ENCODE peak calls at places on chromosomes 7 and 10, in four cellular contexts. H is fibroblast of lung, C is neural progenitor cell, J is HCT116. Z is an unnamed sample.
A peak's percentile ranks its signal among the peaks of the same experiment; 100 is the strongest.

GRCh38 chr10:72515455-72515854 is 110.4 kb downstream of the MICU1 start:
- DNase-seq in C (no peak), H (no peak), J (no peak), Z (no peak)

GRCh38 chr10:128567561-128567960 is 441.3 kb upstream of the MKI67 start:
- DNase-seq in J (no peak), H (no peak), C (no peak), Z (no peak)

GRCh38 chr7:118153551-118154177 is 30.3 kb upstream of the LSM8 start:
- DNase-seq in C (peak; percentile 54), J (peak; percentile 28), H (peak; percentile 51), Z (no peak)

GRCh38 chr10:89425000-89425399 is 10.6 kb downstream of the IFIT5 start:
- DNase-seq in H (no peak), J (no peak), C (no peak), Z (no peak)

GRCh38 chr7:137074386-137075030 is 206.1 kb downstream of the CHRM2 start:
- DNase-seq in J (no peak), C (no peak), H (peak; percentile 64), Z (peak; percentile 78)

GRCh38 chr10:121631296-121631695 is 33.1 kb upstream of the FGFR2 start:
- DNase-seq in H (no peak), C (no peak), J (no peak), Z (no peak)

GRCh38 chr10:22647244-22647643 is 67.1 kb downstream of the PIP4K2A start:
- DNase-seq in J (no peak), C (no peak), H (no peak), Z (no peak)

GRCh38 chr10:104054430-104054829 is 31.2 kb downstream of the COL17A1 start:
- DNase-seq in H (no peak), C (no peak), J (no peak), Z (peak; percentile 73)

GRCh38 chr7:24948739-24949138 is 31.2 kb downstream of the OSBPL3 start:
- DNase-seq in C (no peak), H (no peak), J (no peak), Z (peak; percentile 44)

GRCh38 chr7:55189447-55189760 is 170.6 kb downstream of the EGFR start:
- DNase-seq in J (no peak), H (peak; percentile 38), C (no peak), Z (no peak)

GRCh38 chr10:100827819-100828743 is 82.7 kb downstream of the PAX2 start:
- DNase-seq in C (peak; percentile 92), J (no peak), H (no peak), Z (no peak)

GRCh38 chr7:22581099-22581498 is 81.1 kb upstream of the STEAP1B start:
- DNase-seq in C (no peak), J (no peak), H (no peak), Z (peak; percentile 51)

GRCh38 chr7:74253975-74254857 is at the start of gene RFC2:
- DNase-seq in H (peak; percentile 95), C (peak; percentile 98), J (peak; percentile 86), Z (peak; percentile 90)

GRCh38 chr7:73885975-73886798 is 25.2 kb downstream of the TMEM270 start:
- DNase-seq in H (peak; percentile 47), C (peak; percentile 25), J (no peak), Z (peak; percentile 71)

GRCh38 chr10:78301891-78302738 is 268.5 kb downstream of the RPS24 start:
- DNase-seq in C (no peak), H (no peak), J (no peak), Z (no peak)

GRCh38 chr7:70301673-70302072 is 703.4 kb downstream of the AUTS2 start:
- DNase-seq in J (no peak), H (no peak), C (no peak), Z (no peak)

GRCh38 chr10:117933036-117933435 is 113.7 kb downstream of the RAB11FIP2 start:
- DNase-seq in H (no peak), J (no peak), C (no peak), Z (no peak)

DNA sequence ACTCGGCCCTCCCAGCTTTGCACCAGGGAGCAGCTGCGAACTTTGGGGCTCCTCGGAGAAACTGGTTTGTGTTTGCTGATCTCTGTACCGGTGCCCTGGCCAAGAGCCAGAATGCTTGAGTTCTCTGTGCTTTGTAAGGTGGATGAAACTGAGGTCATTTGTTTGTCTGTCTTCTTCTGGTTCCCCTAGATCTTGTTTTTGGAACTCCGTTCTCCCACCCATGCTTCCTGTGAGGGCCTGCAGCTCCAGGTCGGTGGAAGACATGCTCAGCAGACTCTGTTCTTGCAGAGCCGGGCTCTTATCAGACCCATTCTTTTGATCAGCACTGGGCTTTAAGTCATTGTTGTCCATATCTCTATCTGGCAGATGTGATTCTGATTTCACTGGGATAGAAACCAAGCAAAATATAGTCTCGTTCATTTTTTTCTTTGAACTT is 31.4 kb downstream of the JCAD start:
- DNase-seq in J (no peak), C (no peak), H (no peak), Z (peak; percentile 62)
- TF ChIP-seq EZH2 in J (no peak), C (no peak), H (no peak), Z (no peak)

GRCh38 chr10:102767428-102768160 is 23.8 kb downstream of the WBP1L start:
- DNase-seq in J (no peak), H (no peak), C (no peak), Z (no peak)

GRCh38 chr10:102769375-102770107 is 25.8 kb downstream of the WBP1L start:
- DNase-seq in C (no peak), H (no peak), J (no peak), Z (no peak)

GRCh38 chr10:102763037-102763607 is 19.4 kb downstream of the WBP1L start:
- DNase-seq in C (no peak), J (no peak), H (no peak), Z (no peak)

GRCh38 chr10:102762401-102763015 is 18.8 kb downstream of the WBP1L start:
- DNase-seq in H (no peak), C (no peak), J (no peak), Z (no peak)

GRCh38 chr10:102764340-102765257 is 20.9 kb downstream of the WBP1L start:
- DNase-seq in J (no peak), H (peak; percentile 61), C (no peak), Z (no peak)
- H3K79me2 ChIP-seq in J (no peaks in the 10 kb centered on the region), H (peaks cover 5% of the 10 kb centered on the region), C (no peaks in the 10 kb centered on the region), Z (peaks cover 28% of the 10 kb centered on the region)

GRCh38 chr7:18511351-18511750 is 15.8 kb downstream of the HDAC9 start:
- DNase-seq in J (no peak), C (no peak), H (no peak), Z (no peak)

GRCh38 chr7:18505870-18506460 is 10.4 kb downstream of the HDAC9 start:
- DNase-seq in J (no peak), C (no peak), H (peak; percentile 25), Z (peak; percentile 69)

GRCh38 chr7:18513343-18513742 is 17.8 kb downstream of the HDAC9 start:
- DNase-seq in H (no peak), J (no peak), C (no peak), Z (no peak)

GRCh38 chr7:18508441-18509427 is 13.2 kb downstream of the HDAC9 start:
- DNase-seq in J (peak; percentile 66), H (peak; percentile 68), C (peak; percentile 21), Z (peak; percentile 98)

GRCh38 chr7:18509491-18509890 is 13.9 kb downstream of the HDAC9 start:
- DNase-seq in C (no peak), J (no peak), H (no peak), Z (no peak)
- H3K4me1 ChIP-seq in C (peaks cover 7% of the 10 kb centered on the region), J (peaks cover 23% of the 10 kb centered on the region), H (peaks cover 6% of the 10 kb centered on the region), Z (peaks cover 34% of the 10 kb centered on the region)

GRCh38 chr7:130736298-130736900 is 2.4 kb upstream of the KLF14 start:
- DNase-seq in C (no peak), H (no peak), J (no peak), Z (no peak)

GRCh38 chr7:130733866-130734524 is at the start of gene KLF14:
- DNase-seq in J (peak; percentile 10), H (no peak), C (peak; percentile 75), Z (no peak)

GRCh38 chr7:130734525-130735272 is 692 bp upstream of the KLF14 start:
- DNase-seq in J (no peak), H (peak; percentile 18), C (no peak), Z (no peak)

GRCh38 chr7:130735273-130735716 is 1.3 kb upstream of the KLF14 start:
- DNase-seq in H (no peak), J (no peak), C (no peak), Z (no peak)

GRCh38 chr7:130732980-130733865 is 784 bp downstream of the KLF14 start:
- DNase-seq in C (peak; percentile 70), H (no peak), J (peak; percentile 8), Z (no peak)
- TF ChIP-seq EZH2 in C (peak; percentile 88), H (no peak), J (no peak), Z (no peak)

DNA sequence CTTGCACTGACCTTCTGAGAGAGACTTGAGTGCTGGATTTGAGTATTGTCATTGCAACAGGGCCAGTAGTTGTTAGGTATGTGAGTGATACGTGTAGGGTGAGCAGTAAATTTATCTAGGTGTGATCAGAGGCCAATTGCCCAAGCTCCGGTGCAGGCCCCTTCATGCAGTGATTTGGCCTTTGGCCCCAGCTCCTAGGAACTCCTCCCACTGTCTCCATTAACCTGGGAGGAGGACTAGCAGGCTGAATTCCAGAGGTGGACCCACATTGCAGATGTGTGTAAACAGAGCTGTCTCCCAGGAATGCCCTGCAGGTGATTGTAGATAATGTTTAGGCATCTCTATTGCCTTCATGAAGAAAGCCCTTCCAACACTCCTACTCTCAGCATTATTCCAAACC is 19.5 kb downstream of the TCF7L2 start:
- DNase-seq in H (no peak), J (no peak), C (no peak), Z (no peak)
- H3K79me2 ChIP-seq in H (peaks cover 29% of the 10 kb centered on the region), J (peaks cover 100% of the 10 kb centered on the region), C (peaks cover 99% of the 10 kb centered on the region), Z (peaks cover 77% of the 10 kb centered on the region)

GRCh38 chr7:114922652-114923402 is 933 bp downstream of the MDFIC start:
- DNase-seq in J (no peak), C (peak; percentile 45), H (peak; percentile 89), Z (peak; percentile 69)
- H3K4me1 ChIP-seq in J (peaks cover 9% of the 10 kb centered on the region), C (peaks cover 9% of the 10 kb centered on the region), H (peaks cover 6% of the 10 kb centered on the region), Z (peaks cover 5% of the 10 kb centered on the region)

GRCh38 chr10:96826438-96826837 is 5.7 kb upstream of the LCOR start:
- DNase-seq in C (no peak), H (no peak), J (no peak), Z (no peak)

GRCh38 chr10:96829029-96829773 is 2.9 kb upstream of the LCOR start:
- DNase-seq in J (no peak), C (no peak), H (no peak), Z (no peak)

GRCh38 chr10:96830511-96831199 is 1.4 kb upstream of the LCOR start:
- DNase-seq in H (peak; percentile 73), J (peak; percentile 75), C (peak; percentile 73), Z (peak; percentile 39)

GRCh38 chr10:96831200-96831866 is 765 bp upstream of the LCOR start:
- DNase-seq in J (no peak), H (no peak), C (no peak), Z (no peak)

DNA sequence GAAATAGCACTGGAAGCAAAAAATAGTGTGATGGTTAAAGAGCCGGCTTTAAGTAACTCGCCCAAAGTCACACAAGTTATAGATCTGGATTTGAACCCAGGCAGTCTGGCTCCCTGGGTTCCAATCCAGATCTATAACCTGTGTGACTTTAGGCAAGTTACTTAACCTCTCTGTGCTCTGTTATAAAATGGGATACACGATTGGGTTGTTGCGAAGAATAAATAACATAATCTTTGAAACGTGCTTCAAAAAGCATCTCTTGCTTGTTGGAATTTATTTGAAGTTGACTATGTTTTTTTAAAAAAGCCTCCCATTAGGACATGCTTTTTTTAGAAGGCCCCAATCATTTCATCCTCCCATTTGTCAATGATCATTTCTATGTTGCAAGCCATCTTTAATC is 3.5 kb upstream of the LCOR start:
- DNase-seq in C (no peak), J (no peak), H (no peak), Z (no peak)
- TF ChIP-seq EZH2 in C (no peak), J (no peak), H (no peak), Z (no peak)